ENCODE peak calls at places on chromosomes 6 and 20, in seven cellular contexts. G, Y, Q, N, V, B and P are unnamed samples.

GRCh38 chr20:58712116-58712822 is 19.7 kb downstream of the NPEPL1 start:
- DNase-seq in G (no peak), Y (no peak), Q (no peak), N (peak; percentile 25), V (no peak), B (no peak), P (no peak)

GRCh38 chr6:9456241-9456658 is 958.6 kb downstream of the TFAP2A start:
- DNase-seq in G (no peak), Y (no peak), Q (no peak), N (no peak), V (no peak), B (no peak), P (no peak)

GRCh38 chr6:55490871-55491270 is 88.1 kb downstream of the HMGCLL1 start:
- DNase-seq in G (no peak), Y (no peak), Q (no peak), N (no peak), V (no peak), B (no peak), P (no peak)

GRCh38 chr6:159616456-159616855 is 76.6 kb downstream of the SOD2 start:
- DNase-seq in G (no peak), Y (no peak), Q (no peak), N (no peak), V (no peak), B (no peak), P (no peak)

GRCh38 chr20:8812818-8813217 is 256.1 kb upstream of the PLCB4 start:
- DNase-seq in G (no peak), Y (no peak), Q (no peak), N (no peak), V (no peak), B (no peak), P (no peak)

GRCh38 chr6:38573800-38574395 is 65.8 kb downstream of the BTBD9 start:
- DNase-seq in G (no peak), Y (no peak), Q (no peak), N (no peak), V (no peak), B (no peak), P (no peak)

GRCh38 chr6:100665041-100665380 is 200.3 kb upstream of the SIM1 start:
- DNase-seq in G (no peak), Y (no peak), Q (no peak), N (no peak), V (no peak), B (no peak), P (no peak)

GRCh38 chr6:138944412-138944811 is 43.6 kb downstream of the REPS1 start:
- DNase-seq in G (peak; percentile 77), Y (no peak), Q (peak; percentile 38), N (no peak), V (peak; percentile 54), B (peak; percentile 51), P (peak; percentile 55)

GRCh38 chr6:43125119-43125518 is 46.0 kb upstream of the SRF start:
- DNase-seq in G (peak; percentile 94), Y (peak; percentile 73), Q (peak; percentile 87), N (peak; percentile 66), V (peak; percentile 19), B (peak; percentile 93), P (no peak)

GRCh38 chr6:44257753-44258324 is 511 bp upstream of the SLC35B2 start:
- DNase-seq in G (no peak), Y (no peak), Q (no peak), N (no peak), V (no peak), B (no peak), P (no peak)

GRCh38 chr6:168574699-168575195 is 133.8 kb downstream of the SMOC2 start:
- DNase-seq in G (no peak), Y (no peak), Q (no peak), N (peak; percentile 88), V (no peak), B (no peak), P (no peak)

DNA sequence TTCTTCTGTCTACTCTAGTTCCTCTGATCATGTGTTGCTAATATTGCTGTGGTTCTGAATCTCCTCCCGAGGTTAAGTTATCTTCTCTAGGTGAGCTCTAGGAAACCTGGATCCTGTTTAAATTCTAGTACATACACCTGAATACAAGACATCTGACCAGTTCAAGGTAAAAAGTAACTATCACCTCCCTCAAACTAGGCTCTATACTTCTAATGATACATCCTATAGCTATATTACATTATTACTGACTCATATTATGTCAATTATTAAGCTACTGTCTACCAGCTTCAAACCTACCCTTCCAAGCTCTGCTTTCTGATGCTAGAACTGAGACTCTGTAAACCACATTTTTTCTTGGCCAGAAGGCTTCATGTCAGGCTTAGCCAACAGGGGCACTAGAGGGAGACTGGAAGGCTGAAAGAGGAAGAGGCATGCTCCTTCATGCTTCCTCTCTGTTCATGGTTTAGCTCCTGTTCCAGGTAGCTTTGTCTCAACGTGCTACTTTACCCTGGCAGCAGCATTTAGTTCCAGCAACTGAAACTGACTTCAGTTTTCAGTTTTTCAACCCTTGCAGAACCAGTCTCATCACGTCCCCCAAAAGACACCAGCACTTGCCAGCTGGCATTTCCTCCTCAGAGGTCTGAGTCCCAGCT is 148.4 kb upstream of the TOP1 start:
- DNase-seq in G (no peak), Y (no peak), Q (no peak), N (no peak), V (no peak), B (no peak), P (no peak)
- H3K4me3 ChIP-seq in G (no peak overlapping the region), Y (no peak overlapping the region), Q (no peak overlapping the region), N (no peak overlapping the region), V (no peak overlapping the region), B (no peak overlapping the region), P (no peak overlapping the region)

DNA sequence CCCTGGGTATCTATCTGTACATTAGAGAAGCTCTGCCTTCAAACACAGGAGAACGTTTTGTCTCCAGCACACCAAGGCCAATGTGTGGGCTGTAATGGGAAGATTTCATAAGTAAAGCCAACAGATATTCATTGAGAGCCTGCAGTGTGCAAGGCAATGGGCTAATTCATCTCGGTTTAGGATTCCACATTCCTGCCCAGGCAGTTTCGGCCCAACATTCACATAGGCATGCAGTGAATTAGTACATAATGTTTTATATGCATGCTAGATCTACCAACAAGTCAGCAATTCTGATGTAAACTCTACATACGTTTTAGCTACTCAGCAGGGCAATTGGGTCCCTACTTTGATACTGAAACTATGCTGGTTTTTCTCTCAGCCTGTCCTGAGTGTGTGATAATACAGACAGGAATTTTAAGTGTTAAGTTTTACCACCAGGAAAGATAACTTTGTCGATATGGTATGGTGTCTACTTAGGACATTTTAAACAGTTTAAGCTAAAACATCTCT is 46.9 kb upstream of the NAA20 start:
- DNase-seq in G (no peak), Y (no peak), Q (no peak), N (no peak), V (no peak), B (no peak), P (no peak)
- TF ChIP-seq CTCF in G (no peak), Y (no peak), Q (no peak), N (no peak), V (no peak), B (no peak), P (no peak)

GRCh38 chr6:36683145-36683655 is 4.7 kb downstream of the CDKN1A start:
- DNase-seq in G (no peak), Y (no peak), Q (no peak), N (no peak), V (no peak), B (no peak), P (no peak)

GRCh38 chr6:36684447-36684812 is 5.9 kb downstream of the CDKN1A start:
- DNase-seq in G (no peak), Y (no peak), Q (no peak), N (no peak), V (no peak), B (no peak), P (no peak)

GRCh38 chr6:36683656-36684446 is 5.3 kb downstream of the CDKN1A start:
- DNase-seq in G (no peak), Y (no peak), Q (no peak), N (no peak), V (no peak), B (no peak), P (no peak)

GRCh38 chr6:36685198-36685919 is 6.8 kb downstream of the CDKN1A start:
- DNase-seq in G (no peak), Y (no peak), Q (no peak), N (no peak), V (no peak), B (no peak), P (no peak)

GRCh38 chr6:36682328-36683144 is 4.0 kb downstream of the CDKN1A start:
- DNase-seq in G (no peak), Y (no peak), Q (no peak), N (no peak), V (no peak), B (no peak), P (no peak)
- H3K4me3 ChIP-seq in G (peak overlapping the region; percentile 98), Y (peak overlapping the region; percentile 23), Q (peak overlapping the region; percentile 88), N (no peak overlapping the region), V (peak overlapping the region; percentile 4), B (peak overlapping the region; percentile 1), P (peak overlapping the region; percentile 29)

GRCh38 chr20:35726759-35727711 is 15.0 kb downstream of the RBM39 start:
- DNase-seq in G (no peak), Y (no peak), Q (no peak), N (no peak), V (no peak), B (no peak), P (no peak)
- TF ChIP-seq CTCF in G (no peak), Y (no peak), Q (no peak), N (no peak), V (no peak), B (no peak), P (no peak)

GRCh38 chr6:16733085-16733484 is 28.2 kb downstream of the ATXN1 start:
- DNase-seq in G (no peak), Y (no peak), Q (no peak), N (no peak), V (no peak), B (no peak), P (no peak)
- H3K4me3 ChIP-seq in G (no peak overlapping the region), Y (no peak overlapping the region), Q (no peak overlapping the region), N (no peak overlapping the region), V (no peak overlapping the region), B (no peak overlapping the region), P (no peak overlapping the region)

DNA sequence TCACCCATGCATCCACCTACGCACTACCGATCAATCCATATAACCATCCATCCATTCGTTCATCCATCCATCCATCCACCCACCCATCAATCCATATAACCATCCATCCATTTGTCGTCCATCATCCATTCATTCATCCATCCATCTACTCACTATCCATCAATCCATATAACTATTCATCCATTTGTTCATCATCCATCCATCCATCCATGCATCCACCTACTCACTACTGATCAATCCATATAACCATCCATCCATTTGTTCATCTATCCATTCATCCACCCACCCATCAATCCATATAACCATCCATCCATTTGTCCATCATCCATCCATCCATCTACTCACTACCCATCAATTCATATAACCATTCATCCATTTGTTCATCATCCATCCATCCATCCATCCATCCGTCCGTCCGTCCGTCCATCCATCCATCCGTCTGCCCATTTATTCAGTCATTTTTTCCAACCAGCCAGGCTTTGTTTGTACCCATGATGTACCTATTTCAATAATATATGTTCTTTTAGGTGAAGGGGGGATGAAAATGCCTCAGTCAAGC is 6.1 kb upstream of the BPIFB6 start:
- DNase-seq in G (no peak), Y (no peak), Q (no peak), N (no peak), V (no peak), B (no peak), P (no peak)
- TF ChIP-seq CTCF in G (no peak), Y (no peak), Q (no peak), N (no peak), V (no peak), B (no peak), P (no peak)